ENCODE peak calls at places on chromosomes 6 and 20, in nine cellular contexts. C is psoas muscle; G is CD8-positive, alpha-beta T cell; Z is uterus; O is Karpas-422; B is colonic mucosa; A is astrocyte; L is tibial artery; S is left ventricle myocardium inferior. V is an unnamed sample.

GRCh38 chr6:68108243-68108835 is 526.7 kb upstream of the ADGRB3 start:
- DNase-seq in C (no peak), G (no peak), Z (no peak), O (no peak), B (no peak), A (peak; percentile 44), L (no peak), S (no peak), V (no peak)

GRCh38 chr6:89162047-89162371 is 16.2 kb downstream of the PM20D2 start:
- DNase-seq in C (peak; percentile 32), G (no peak), Z (peak; percentile 28), O (no peak), B (no peak), A (no peak), L (peak; percentile 38), S (no peak), V (no peak)

GRCh38 chr6:148999921-149000589 is 253.2 kb downstream of the UST start:
- DNase-seq in C (peak; percentile 72), G (no peak), Z (peak; percentile 52), O (no peak), B (peak; percentile 32), A (peak; percentile 85), L (peak; percentile 74), S (peak; percentile 75), V (no peak)

GRCh38 chr20:39294137-39294725 is 332.1 kb downstream of the DHX35 start:
- DNase-seq in C (no peak), G (no peak), Z (no peak), O (no peak), B (no peak), A (no peak), L (no peak), S (no peak), V (no peak)

GRCh38 chr6:43060034-43060754 is 763 bp downstream of the KLC4 start:
- DNase-seq in C (no peak), G (no peak), Z (no peak), O (no peak), B (peak; percentile 90), A (no peak), L (no peak), S (no peak), V (no peak)

GRCh38 chr6:28941681-28942448 is 18.1 kb upstream of the TRIM27 start:
- DNase-seq in C (no peak), G (no peak), Z (no peak), O (no peak), B (no peak), A (no peak), L (no peak), S (no peak), V (no peak)

GRCh38 chr6:101847690-101848089 is 454.2 kb downstream of the GRIK2 start:
- DNase-seq in C (no peak), G (no peak), Z (no peak), O (no peak), B (no peak), A (no peak), L (no peak), S (no peak), V (no peak)

GRCh38 chr20:23257848-23258746 is 92.5 kb upstream of the NXT1 start:
- DNase-seq in C (no peak), G (no peak), Z (no peak), O (no peak), B (no peak), A (peak; percentile 88), L (peak; percentile 45), S (no peak), V (no peak)

GRCh38 chr6:35729349-35729678 is 7.5 kb upstream of the ARMC12 start:
- DNase-seq in C (no peak), G (no peak), Z (no peak), O (no peak), B (no peak), A (no peak), L (no peak), S (no peak), V (no peak)

GRCh38 chr20:50327666-50328065 is 137.0 kb downstream of the CEBPB start:
- DNase-seq in C (no peak), G (no peak), Z (no peak), O (no peak), B (no peak), A (no peak), L (no peak), S (no peak), V (no peak)

GRCh38 chr6:116631379-116631990 is 15.2 kb downstream of the RSPH4A start:
- DNase-seq in C (no peak), G (no peak), Z (no peak), O (no peak), B (no peak), A (no peak), L (no peak), S (no peak), V (no peak)

GRCh38 chr20:36112112-36112511 is 42.4 kb upstream of the EPB41L1 start:
- DNase-seq in C (no peak), G (no peak), Z (no peak), O (no peak), B (no peak), A (no peak), L (no peak), S (no peak), V (no peak)

GRCh38 chr6:48744948-48745347 is 634.0 kb upstream of the PTCHD4 start:
- DNase-seq in C (no peak), G (no peak), Z (no peak), O (no peak), B (no peak), A (peak; percentile 36), L (no peak), S (no peak), V (no peak)

GRCh38 chr6:144066745-144067484 is 28.5 kb downstream of the SF3B5 start:
- DNase-seq in C (no peak), G (no peak), Z (no peak), O (no peak), B (no peak), A (no peak), L (no peak), S (no peak), V (no peak)

DNA sequence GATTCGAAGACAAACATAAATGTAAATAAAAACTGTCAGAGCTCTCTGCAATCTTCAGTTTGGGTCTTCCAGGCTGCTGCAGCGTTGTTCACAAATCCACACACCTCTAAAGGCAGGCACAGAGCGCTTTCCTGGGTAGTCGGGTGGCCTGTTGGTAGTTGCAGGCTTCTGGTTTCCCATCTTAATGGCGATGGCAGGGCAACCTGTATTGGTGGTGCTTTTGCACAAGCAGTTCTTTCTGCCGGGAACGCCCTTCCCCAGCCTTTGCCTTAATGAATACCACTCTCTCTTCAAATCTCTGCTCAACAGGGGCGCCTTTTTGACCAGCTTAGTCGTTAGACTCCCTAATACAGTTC is 723 bp upstream of the IFT52 start:
- DNase-seq in C (no peak), G (no peak), Z (peak; percentile 16), O (no peak), B (peak; percentile 25), A (no peak), L (no peak), S (no peak), V (no peak)
- H3K27ac ChIP-seq in C (peak overlapping the region; percentile 79), G (peak overlapping the region; percentile 74), Z (peak overlapping the region; percentile 78), O (peak overlapping the region; percentile 54), B (peak overlapping the region; percentile 65), A (peak overlapping the region; percentile 94), L (peak overlapping the region; percentile 82), S (peak overlapping the region; percentile 84), V (peak overlapping the region; percentile 94)

DNA sequence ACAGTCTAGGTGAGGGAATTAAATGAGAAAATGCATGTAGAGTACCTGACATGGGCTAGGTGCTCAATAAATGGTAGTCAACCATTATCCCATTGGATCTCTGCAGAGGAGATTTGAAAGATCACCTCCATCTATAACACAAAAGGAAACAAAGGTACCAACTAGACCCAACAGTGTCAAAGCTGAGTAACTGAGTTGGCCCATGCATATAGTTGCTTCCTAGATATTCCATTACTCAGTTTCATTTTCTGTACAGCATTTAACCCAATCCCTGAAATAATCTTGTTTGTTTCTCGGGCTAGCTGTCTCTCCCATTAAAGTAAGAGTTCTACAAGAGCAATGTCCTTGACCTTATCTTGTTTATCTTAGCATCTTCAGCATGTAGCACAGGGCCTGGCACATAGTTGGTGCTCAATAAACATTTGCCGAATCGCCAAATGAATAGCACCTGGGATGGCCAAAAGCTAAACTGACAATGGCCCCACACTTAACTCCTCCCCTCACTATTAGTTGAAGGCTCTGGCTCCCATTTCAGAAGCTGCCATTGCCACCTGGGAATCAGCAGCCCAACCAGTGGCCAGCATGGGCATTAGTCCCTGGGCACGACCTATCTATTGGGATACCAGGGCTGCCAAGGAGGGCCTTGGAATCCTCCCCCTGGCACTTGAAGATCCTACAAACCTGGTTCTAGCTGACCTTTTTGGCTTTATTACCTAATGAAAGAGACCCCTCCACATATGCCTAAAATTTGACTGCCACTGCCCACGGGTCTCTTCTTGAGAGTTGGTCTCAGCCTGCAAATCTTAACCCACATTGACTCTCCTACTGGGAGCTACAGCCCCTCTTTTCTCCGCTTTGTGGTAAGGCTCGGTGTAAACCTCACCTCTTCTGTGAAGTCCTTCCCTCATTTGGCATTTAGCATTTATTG is 22.6 kb downstream of the BCL2L1 start:
- DNase-seq in C (no peak), G (no peak), Z (no peak), O (no peak), B (no peak), A (no peak), L (no peak), S (no peak), V (no peak)
- H3K4me3 ChIP-seq in C (no peak overlapping the region), G (no peak overlapping the region), Z (no peak overlapping the region), O (no peak overlapping the region), B (no peak overlapping the region), A (no peak overlapping the region), L (no peak overlapping the region), S (no peak overlapping the region), V (no peak overlapping the region)

GRCh38 chr6:118630067-118630466 is 21.3 kb downstream of the CEP85L start:
- DNase-seq in C (no peak), G (no peak), Z (no peak), O (no peak), B (no peak), A (no peak), L (no peak), S (no peak), V (no peak)
- H3K9me3 ChIP-seq in C (no peaks in the 10 kb centered on the region), G (no peaks in the 10 kb centered on the region), Z (no peaks in the 10 kb centered on the region), O (no peaks in the 10 kb centered on the region), B (no peaks in the 10 kb centered on the region), A (no peaks in the 10 kb centered on the region), L (no peaks in the 10 kb centered on the region), S (peaks cover 18% of the 10 kb centered on the region), V (no peaks in the 10 kb centered on the region)

GRCh38 chr6:167673951-167674350 is 152.8 kb upstream of the AFDN start:
- DNase-seq in C (no peak), G (no peak), Z (no peak), O (no peak), B (no peak), A (no peak), L (no peak), S (no peak), V (no peak)

GRCh38 chr6:167676666-167677421 is 149.9 kb upstream of the AFDN start:
- DNase-seq in C (no peak), G (no peak), Z (no peak), O (no peak), B (peak; percentile 75), A (no peak), L (no peak), S (no peak), V (no peak)

GRCh38 chr6:167678102-167679101 is 148.3 kb upstream of the AFDN start:
- DNase-seq in C (peak; percentile 61), G (no peak), Z (peak; percentile 50), O (no peak), B (peak; percentile 67), A (no peak), L (no peak), S (peak; percentile 62), V (no peak)

GRCh38 chr6:167677422-167677789 is 149.3 kb upstream of the AFDN start:
- DNase-seq in C (no peak), G (no peak), Z (no peak), O (no peak), B (no peak), A (no peak), L (no peak), S (no peak), V (no peak)

GRCh38 chr6:167676000-167676665 is 150.6 kb upstream of the AFDN start:
- DNase-seq in C (no peak), G (no peak), Z (no peak), O (no peak), B (peak; percentile 87), A (no peak), L (no peak), S (peak; percentile 53), V (no peak)
- H3K27ac ChIP-seq in C (no peak overlapping the region), G (no peak overlapping the region), Z (no peak overlapping the region), O (no peak overlapping the region), B (peak overlapping the region; percentile 81), A (no peak overlapping the region), L (no peak overlapping the region), S (peak overlapping the region; percentile 72), V (peak overlapping the region; percentile 76)